ENCODE peak calls at places on chromosomes 7 and 10, in six cellular contexts. G is PC-3, F is coronary artery, C is glutamatergic neuron, Z is left ventricle myocardium inferior, X is fibroblast of mammary gland. M is an unnamed sample.

GRCh38 chr10:126218174-126218573 is 170.1 kb downstream of the ADAM12 start:
- DNase-seq in G (no peak), F (no peak), C (no peak), Z (no peak), X (no peak), M (no peak)

GRCh38 chr10:6498771-6499170 is 81.3 kb downstream of the PRKCQ start:
- DNase-seq in G (no peak), F (no peak), C (no peak), Z (no peak), X (peak; percentile 0), M (no peak)

GRCh38 chr10:86169506-86170254 is 196.9 kb downstream of the GRID1 start:
- DNase-seq in G (no peak), F (no peak), C (no peak), Z (no peak), X (no peak), M (no peak)

GRCh38 chr10:107546239-107546638 is 381.7 kb upstream of the SORCS1 start:
- DNase-seq in G (peak; percentile 89), F (no peak), C (no peak), Z (no peak), X (peak; percentile 79), M (no peak)

GRCh38 chr7:7183833-7184463 is 1.6 kb downstream of the C1GALT1 start:
- DNase-seq in G (peak; percentile 41), F (no peak), C (no peak), Z (no peak), X (no peak), M (no peak)

GRCh38 chr7:36535866-36536664 is 146.4 kb downstream of the ANLN start:
- DNase-seq in G (peak; percentile 70), F (no peak), C (no peak), Z (no peak), X (peak; percentile 22), M (no peak)

GRCh38 chr10:130547368-130547767 is 411.2 kb downstream of the GLRX3 start:
- DNase-seq in G (no peak), F (no peak), C (no peak), Z (no peak), X (no peak), M (no peak)

GRCh38 chr7:90766814-90767564 is 170.9 kb downstream of the CDK14 start:
- DNase-seq in G (peak; percentile 70), F (no peak), C (peak; percentile 41), Z (peak; percentile 61), X (peak; percentile 70), M (peak; percentile 10)

GRCh38 chr10:96230527-96230926 is 40.8 kb downstream of the BLNK start:
- DNase-seq in G (no peak), F (no peak), C (no peak), Z (no peak), X (no peak), M (no peak)

GRCh38 chr7:2864999-2865670 is 21.0 kb upstream of the GNA12 start:
- DNase-seq in G (peak; percentile 65), F (no peak), C (peak; percentile 80), Z (peak; percentile 62), X (peak; percentile 75), M (peak; percentile 82)

GRCh38 chr7:40709077-40709964 is 574.5 kb downstream of the SUGCT start:
- DNase-seq in G (no peak), F (no peak), C (no peak), Z (no peak), X (peak; percentile 56), M (no peak)

GRCh38 chr10:72079356-72079755 is 9.0 kb downstream of the SPOCK2 start:
- DNase-seq in G (no peak), F (no peak), C (no peak), Z (no peak), X (no peak), M (peak; percentile 46)

GRCh38 chr7:128053991-128054390 is 22.8 kb upstream of the LRRC4 start:
- DNase-seq in G (no peak), F (no peak), C (no peak), Z (no peak), X (no peak), M (no peak)

GRCh38 chr10:128875955-128876354 is 591.1 kb upstream of the MGMT start:
- DNase-seq in G (no peak), F (peak; percentile 73), C (no peak), Z (no peak), X (peak; percentile 54), M (no peak)

GRCh38 chr7:46786995-46787394 is 794.9 kb downstream of the TNS3 start:
- DNase-seq in G (peak; percentile 65), F (no peak), C (no peak), Z (no peak), X (no peak), M (no peak)

GRCh38 chr10:132446661-132447445 is 49.9 kb downstream of the PWWP2B start:
- DNase-seq in G (peak; percentile 76), F (no peak), C (no peak), Z (no peak), X (peak; percentile 14), M (no peak)
- TF ChIP-seq CTCF in G (peak; percentile 45), F (no peak), C (no peak), Z (peak; percentile 53), X (peak; percentile 26), M (peak; percentile 38)

DNA sequence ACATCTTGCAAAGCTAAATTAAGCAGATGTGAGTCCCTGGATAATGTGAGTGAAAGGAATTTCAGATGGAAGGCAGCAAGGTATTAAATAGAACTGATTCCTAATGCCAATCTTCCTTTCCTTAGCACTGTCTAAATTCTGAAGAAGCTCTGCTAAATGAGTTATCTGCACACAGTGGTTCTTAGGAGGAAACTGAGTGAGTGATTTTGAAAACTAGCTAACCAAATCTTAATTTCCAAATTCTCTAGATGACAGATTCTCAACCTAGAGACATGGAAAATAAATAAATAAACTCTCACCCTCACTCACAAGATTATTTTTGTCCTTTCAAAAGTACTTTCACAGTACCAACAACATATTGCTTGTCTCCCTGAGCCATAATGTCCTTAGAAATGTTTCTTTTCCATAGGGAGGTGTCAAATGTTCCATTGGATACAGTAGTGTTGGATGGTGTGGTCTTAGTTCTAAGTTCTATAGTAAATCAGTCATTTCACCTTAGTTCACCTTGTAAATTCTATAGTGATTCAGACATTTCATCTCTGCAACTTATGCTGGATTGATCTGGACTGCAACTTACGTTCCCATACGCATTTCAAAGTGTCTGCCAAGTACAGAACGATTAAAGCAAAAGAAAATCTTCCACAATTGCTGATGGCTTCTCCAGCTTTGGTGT is 145.3 kb upstream of the FAM171A1 start:
- DNase-seq in G (no peak), F (no peak), C (no peak), Z (no peak), X (no peak), M (no peak)
- TF ChIP-seq CTCF in G (no peak), F (no peak), C (no peak), Z (no peak), X (no peak), M (no peak)

GRCh38 chr7:1708640-1709249 is 38.7 kb downstream of the ELFN1 start:
- DNase-seq in G (no peak), F (peak; percentile 57), C (no peak), Z (no peak), X (no peak), M (no peak)

GRCh38 chr7:1710936-1711335 is 40.9 kb downstream of the ELFN1 start:
- DNase-seq in G (no peak), F (no peak), C (no peak), Z (no peak), X (no peak), M (no peak)

GRCh38 chr7:1707756-1708611 is 37.9 kb downstream of the ELFN1 start:
- DNase-seq in G (no peak), F (peak; percentile 59), C (no peak), Z (no peak), X (no peak), M (no peak)

GRCh38 chr7:1709281-1709680 is 39.2 kb downstream of the ELFN1 start:
- DNase-seq in G (no peak), F (peak; percentile 41), C (no peak), Z (no peak), X (no peak), M (no peak)

GRCh38 chr7:1709900-1710299 is 39.8 kb downstream of the ELFN1 start:
- DNase-seq in G (peak; percentile 35), F (no peak), C (no peak), Z (no peak), X (peak; percentile 19), M (no peak)
- TF ChIP-seq CTCF in G (peak; percentile 70), F (no peak), C (peak; percentile 88), Z (peak; percentile 32), X (peak; percentile 40), M (peak; percentile 29)

DNA sequence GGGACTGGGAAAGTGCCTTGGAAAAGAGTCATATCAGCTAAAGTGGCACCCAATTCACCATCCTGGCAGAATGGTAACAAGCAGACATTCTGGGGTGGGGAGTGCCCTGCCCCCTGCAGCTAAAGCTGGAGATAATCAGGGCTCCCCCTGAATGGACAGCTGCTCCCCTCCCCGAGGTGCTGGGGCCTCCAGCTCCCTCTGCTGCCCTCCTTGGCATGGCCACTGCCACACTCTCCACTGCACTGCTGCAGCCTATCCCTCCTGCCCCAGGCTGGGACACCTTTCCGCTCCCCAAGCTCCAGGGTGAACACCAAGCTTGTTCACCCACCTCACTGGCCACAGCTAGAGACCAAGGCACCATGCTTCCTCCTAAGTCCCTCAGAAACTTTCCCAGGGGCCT is 9.8 kb upstream of the PARD3 start:
- DNase-seq in G (peak; percentile 42), F (no peak), C (no peak), Z (no peak), X (no peak), M (peak; percentile 20)
- TF ChIP-seq CTCF in G (peak; percentile 74), F (no peak), C (no peak), Z (peak; percentile 48), X (peak; percentile 15), M (no peak)